ENCODE peak calls at places on chromosomes 3 and 15, in ten cellular contexts. G is Panc1; F is ovary; W is uterus; H is CD8-positive, alpha-beta memory T cell; Q is PC-3; Z is cardiac muscle cell; E is left ventricle myocardium inferior; R is psoas muscle; V is Peyer's patch. B is an unnamed sample. For H3K4me1 and H3K27me3, the result is how much of the 10 kb centered on the place peaks cover.

GRCh38 chr15:99433757-99434211 is 132.0 kb upstream of the MEF2A start:
- DNase-seq in H (no peak), Q (no peak), R (peak), E (no peak), W (no peak), V (peak), Z (no peak), F (peak), G (no peak), B (no peak)

GRCh38 chr15:32870240-32871033 is 152.6 kb downstream of the GREM1 start:
- DNase-seq in E (no peak), W (no peak), R (no peak), Z (peak), V (no peak), H (no peak), Q (peak), G (peak), F (no peak), B (no peak)

GRCh38 chr3:42547401-42547945 is 34.3 kb downstream of the SEC22C start:
- DNase-seq in W (peak), Q (peak), Z (peak), V (peak), E (peak), R (peak), G (peak), H (peak), F (peak), B (peak)

GRCh38 chr15:27570746-27571145 is 528.4 kb downstream of the OCA2 start:
- DNase-seq in E (no peak), F (no peak), V (no peak), W (no peak), R (no peak), H (no peak), Z (no peak), Q (no peak), G (no peak), B (no peak)

GRCh38 chr3:101638262-101638745 is 38.6 kb downstream of the ZBTB11 start:
- DNase-seq in E (no peak), V (no peak), W (no peak), R (no peak), Z (no peak), H (no peak), F (no peak), G (no peak), Q (peak), B (no peak)

GRCh38 chr3:123080864-123081562 is 14.2 kb downstream of the PDIA5 start:
- DNase-seq in W (no peak), H (no peak), Q (no peak), G (no peak), F (no peak), R (no peak), Z (no peak), V (no peak), E (no peak), B (no peak)

GRCh38 chr15:74884428-74885223 is 5.2 kb upstream of the MPI start:
- DNase-seq in V (no peak), H (no peak), G (no peak), W (no peak), Q (peak), R (no peak), F (no peak), E (no peak), Z (peak), B (no peak)

GRCh38 chr15:56815247-56815646 is 81.9 kb upstream of the ZNF280D start:
- DNase-seq in H (no peak), Q (peak), R (no peak), G (no peak), Z (no peak), F (no peak), W (no peak), E (no peak), V (peak), B (no peak)

GRCh38 chr3:14170569-14171159 is 7.7 kb downstream of the XPC start:
- DNase-seq in H (no peak), F (no peak), G (no peak), Z (peak), Q (peak), V (no peak), E (no peak), W (no peak), R (no peak), B (no peak)

GRCh38 chr15:77186518-77187095 is 115.7 kb upstream of the TSPAN3 start:
- DNase-seq in H (no peak), E (no peak), W (no peak), G (no peak), V (no peak), R (no peak), Z (peak), F (no peak), Q (peak), B (no peak)

GRCh38 chr15:50685976-50686467 is 575 bp downstream of the TRPM7 start:
- DNase-seq in F (peak), Z (peak), H (peak), V (no peak), W (peak), Q (peak), G (no peak), E (peak), R (peak), B (peak)

GRCh38 chr3:165749817-165750216 is 87.4 kb downstream of the BCHE start:
- DNase-seq in Z (no peak), R (no peak), F (no peak), E (no peak), W (no peak), V (no peak), H (no peak), G (no peak), Q (peak), B (no peak)

GRCh38 chr3:124582621-124583437 is 147.4 kb upstream of the UMPS start:
- DNase-seq in H (no peak), Z (no peak), W (no peak), V (no peak), G (no peak), E (no peak), R (no peak), F (no peak), Q (peak), B (no peak)

GRCh38 chr15:72397780-72398179 is 325 bp upstream of the TMEM202 start:
- DNase-seq in G (no peak), H (no peak), Q (no peak), R (no peak), V (no peak), W (no peak), F (no peak), Z (no peak), E (no peak), B (no peak)

GRCh38 chr15:91795281-91795680 is 58.2 kb upstream of the SLCO3A1 start:
- DNase-seq in W (no peak), F (no peak), E (no peak), H (no peak), G (no peak), Z (no peak), R (no peak), V (no peak), Q (no peak), B (no peak)

GRCh38 chr3:157807286-157807685 is 298.9 kb downstream of the SHOX2 start:
- DNase-seq in V (no peak), H (no peak), F (no peak), W (no peak), R (no peak), E (no peak), Q (peak), Z (no peak), G (no peak), B (no peak)

GRCh38 chr3:68996356-68996995 is 17.0 kb downstream of the EOGT start:
- DNase-seq in Z (no peak), F (no peak), H (no peak), V (no peak), R (no peak), G (no peak), Q (no peak), E (no peak), W (no peak), B (no peak)

GRCh38 chr3:132183811-132184210 is 133.4 kb upstream of the ACP3 start:
- DNase-seq in F (no peak), Q (no peak), E (no peak), R (no peak), V (no peak), Z (no peak), H (no peak), G (no peak), W (no peak), B (no peak)

GRCh38 chr15:80242802-80243201 is 9.2 kb downstream of the CTXND1 start:
- DNase-seq in H (no peak), E (no peak), G (no peak), Q (no peak), V (no peak), R (no peak), F (no peak), Z (no peak), W (no peak), B (no peak)

GRCh38 chr3:180871901-180872300 is 40.6 kb upstream of the FXR1 start:
- DNase-seq in F (no peak), G (no peak), R (no peak), V (no peak), E (no peak), H (no peak), W (no peak), Z (peak), Q (no peak), B (no peak)

GRCh38 chr15:94972314-94972713 is 741.0 kb downstream of the MCTP2 start:
- DNase-seq in V (no peak), W (no peak), G (no peak), H (no peak), E (no peak), R (no peak), Z (peak), Q (no peak), F (no peak), B (no peak)

GRCh38 chr3:183586477-183586876 is 31.0 kb upstream of the KLHL6 start:
- DNase-seq in Q (no peak), W (no peak), R (no peak), V (no peak), E (no peak), F (no peak), Z (no peak), G (no peak), H (no peak), B (peak)

GRCh38 chr3:183590442-183590841 is 34.9 kb upstream of the KLHL6 start:
- DNase-seq in H (no peak), W (no peak), R (no peak), F (no peak), Q (no peak), G (no peak), E (no peak), Z (no peak), V (no peak), B (no peak)

GRCh38 chr3:183584914-183585280 is 29.4 kb upstream of the KLHL6 start:
- DNase-seq in G (no peak), Q (no peak), F (no peak), W (no peak), R (no peak), Z (no peak), H (no peak), E (no peak), V (no peak), B (no peak)

GRCh38 chr3:183584246-183584913 is 28.9 kb upstream of the KLHL6 start:
- DNase-seq in F (peak), V (no peak), E (peak), W (peak), H (no peak), Z (peak), R (peak), G (no peak), Q (no peak), B (no peak)

DNA sequence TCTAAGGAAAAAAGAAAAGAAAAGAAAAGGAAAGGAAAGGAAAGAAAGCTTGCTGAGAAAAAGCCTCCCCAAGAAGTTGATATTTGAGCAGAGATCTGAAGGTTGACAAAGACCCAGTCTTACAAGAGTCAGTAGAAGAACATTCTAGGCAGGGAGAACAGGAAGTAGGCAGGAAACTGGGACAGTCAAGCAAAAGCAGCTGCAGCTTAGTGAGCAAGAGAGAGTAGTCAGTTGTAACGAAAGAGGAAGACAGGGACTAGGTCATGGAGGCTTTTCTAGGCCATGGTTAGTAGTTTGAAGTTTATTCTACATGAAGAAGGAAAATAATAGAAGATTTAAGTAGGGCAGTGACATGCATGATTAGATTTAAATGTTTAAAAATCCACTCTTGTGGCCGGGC is 31.8 kb upstream of the KLHL6 start:
- DNase-seq in W (no peak), E (no peak), Q (no peak), G (no peak), Z (no peak), F (no peak), V (no peak), R (no peak), H (no peak), B (peak)
- H3K27ac ChIP-seq in W (no peak), E (peak), Q (no peak), G (no peak), Z (no peak), F (no peak), V (no peak), R (no peak), H (no peak), B (peak)

DNA sequence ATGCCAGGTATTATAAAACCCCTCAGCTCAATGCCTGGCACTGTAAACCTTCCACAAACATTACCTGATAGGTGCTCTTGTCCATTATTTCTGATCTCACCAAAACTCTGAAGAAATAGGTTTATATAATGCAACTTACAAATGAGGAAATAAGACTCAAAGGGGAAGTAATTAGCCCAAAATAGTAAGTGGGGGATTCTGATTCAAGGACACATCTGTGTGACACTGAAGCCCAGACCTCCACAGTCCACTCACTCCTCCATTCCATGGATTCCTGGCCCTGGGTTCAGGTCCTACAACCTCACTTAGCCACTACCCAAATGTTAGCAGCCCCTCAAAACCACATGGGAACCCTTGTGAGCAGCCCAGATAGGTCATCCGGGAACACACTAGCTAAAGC is 49.9 kb downstream of the TRANK1 start:
- DNase-seq in W (no peak), R (no peak), F (no peak), Z (no peak), H (no peak), G (no peak), E (no peak), Q (no peak), V (no peak), B (no peak)
- H3K4me1 ChIP-seq in W (under half), R (under half), F (under half), Z (under half), H (under half), G (under half), E (under half), Q (under half), V (under half), B (under half)

DNA sequence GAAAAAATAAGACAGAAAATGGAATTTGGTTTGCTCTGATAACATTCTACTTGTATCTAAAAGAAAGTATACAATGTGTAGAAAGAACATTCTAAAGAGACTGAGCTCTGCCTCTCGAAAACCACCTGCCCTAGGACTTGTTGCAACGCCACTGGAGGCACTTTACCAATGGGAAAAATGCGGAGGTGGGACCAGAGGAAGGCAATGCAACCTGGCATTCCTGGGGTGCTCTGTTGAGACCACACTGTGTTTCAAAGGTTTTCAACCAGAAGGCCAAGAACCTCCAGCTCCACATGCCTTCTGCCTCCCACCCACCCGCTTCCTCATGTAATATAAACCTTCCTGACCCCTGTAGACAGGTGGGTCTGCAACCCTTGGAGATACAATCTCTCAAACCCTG is 4.5 kb downstream of the PROK2 start:
- DNase-seq in E (no peak), Q (no peak), G (no peak), Z (no peak), V (no peak), R (no peak), F (no peak), H (no peak), W (no peak), B (no peak)
- H3K27me3 ChIP-seq in E (half or more), Q (half or more), G (under half), Z (half or more), V (under half), R (under half), F (under half), H (under half), W (under half), B (under half)

GRCh38 chr3:194527726-194528125 is 40.9 kb upstream of the ATP13A3 start:
- DNase-seq in V (no peak), H (no peak), W (no peak), E (no peak), G (no peak), R (no peak), Q (no peak), F (no peak), Z (no peak), B (no peak)

GRCh38 chr3:194521514-194522260 is 34.9 kb upstream of the ATP13A3 start:
- DNase-seq in V (no peak), W (no peak), G (no peak), E (no peak), H (no peak), Q (peak), Z (peak), F (no peak), R (no peak), B (no peak)

GRCh38 chr3:194522579-194523046 is 35.8 kb upstream of the ATP13A3 start:
- DNase-seq in H (no peak), F (no peak), G (no peak), W (no peak), V (no peak), Z (peak), R (no peak), E (no peak), Q (peak), B (no peak)

GRCh38 chr3:194526164-194526563 is 39.4 kb upstream of the ATP13A3 start:
- DNase-seq in Q (no peak), R (no peak), V (no peak), F (no peak), G (no peak), W (no peak), Z (no peak), E (no peak), H (no peak), B (no peak)
- H3K27ac ChIP-seq in Q (peak), R (no peak), V (no peak), F (no peak), G (no peak), W (no peak), Z (no peak), E (no peak), H (no peak), B (no peak)

DNA sequence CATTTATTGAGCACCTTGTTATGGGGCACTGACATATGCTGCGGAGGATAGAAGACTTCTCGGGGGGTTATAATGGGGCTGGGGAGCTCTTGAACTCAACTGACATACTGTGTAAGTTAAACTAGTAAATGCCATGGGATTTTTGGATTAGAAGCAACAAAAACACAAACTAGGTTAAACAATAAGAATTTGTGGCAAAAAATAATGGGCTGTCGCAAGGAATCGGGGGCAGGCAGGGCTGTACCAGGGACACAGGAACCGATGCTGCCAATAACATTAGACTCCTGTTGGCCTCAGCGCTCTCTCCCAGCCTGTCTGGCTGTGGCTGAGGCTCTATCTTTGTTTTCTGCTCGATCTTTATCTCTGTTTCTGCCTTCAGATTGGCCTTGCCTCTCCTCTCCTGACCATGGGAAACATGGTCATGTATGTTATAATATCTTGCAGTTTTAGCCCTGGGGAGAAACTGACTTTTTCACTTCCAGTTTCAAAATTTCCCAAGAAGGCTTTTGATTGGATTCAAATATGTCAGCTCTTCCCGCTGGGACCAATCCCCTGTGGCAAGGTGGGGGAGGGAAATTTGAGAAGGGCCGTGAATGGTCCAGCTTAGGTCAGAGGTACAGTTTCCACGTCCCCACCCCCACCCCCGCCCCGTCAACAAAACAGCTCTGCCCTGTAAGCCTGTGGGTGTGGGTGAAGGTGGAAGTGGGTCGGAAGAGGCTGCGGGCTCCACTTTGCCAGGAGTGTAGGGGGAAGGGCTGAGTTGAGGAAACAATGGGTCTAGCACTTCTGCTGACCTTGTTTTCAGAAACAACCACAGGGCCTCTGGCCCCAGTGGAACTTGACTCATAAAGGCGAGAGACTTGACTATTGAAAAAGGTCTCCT is 161.0 kb upstream of the TBL1XR1 start:
- DNase-seq in Q (peak), Z (peak), H (peak), W (peak), F (peak), R (peak), V (peak), G (peak), E (peak), B (peak)
- H3K4me1 ChIP-seq in Q (under half), Z (under half), H (under half), W (under half), F (under half), R (half or more), V (under half), G (under half), E (half or more), B (under half)

DNA sequence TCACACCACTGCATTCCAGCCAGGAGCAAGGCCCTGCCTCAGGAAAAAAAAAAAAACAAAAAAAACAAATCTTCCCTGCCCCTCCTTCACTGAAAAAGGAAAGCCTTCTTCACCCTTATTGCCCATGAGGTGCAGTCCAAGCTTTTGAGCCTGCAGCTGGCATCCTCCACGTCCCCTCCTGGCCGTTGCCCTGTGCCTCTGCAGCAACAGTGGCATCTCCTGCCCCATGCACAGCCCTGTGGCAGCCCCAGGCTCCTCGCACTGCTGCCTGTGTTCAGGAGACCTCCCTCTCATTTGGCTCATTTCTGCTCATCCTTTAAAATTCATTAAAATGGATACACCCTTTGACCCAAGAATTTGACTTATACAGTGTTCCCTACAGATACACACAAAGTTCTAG is 72.7 kb upstream of the PLXNA1 start:
- DNase-seq in F (no peak), H (no peak), Q (no peak), Z (no peak), V (no peak), G (no peak), E (no peak), W (no peak), R (no peak), B (no peak)
- H3K27me3 ChIP-seq in F (under half), H (under half), Q (under half), Z (under half), V (under half), G (under half), E (under half), W (under half), R (under half), B (under half)

DNA sequence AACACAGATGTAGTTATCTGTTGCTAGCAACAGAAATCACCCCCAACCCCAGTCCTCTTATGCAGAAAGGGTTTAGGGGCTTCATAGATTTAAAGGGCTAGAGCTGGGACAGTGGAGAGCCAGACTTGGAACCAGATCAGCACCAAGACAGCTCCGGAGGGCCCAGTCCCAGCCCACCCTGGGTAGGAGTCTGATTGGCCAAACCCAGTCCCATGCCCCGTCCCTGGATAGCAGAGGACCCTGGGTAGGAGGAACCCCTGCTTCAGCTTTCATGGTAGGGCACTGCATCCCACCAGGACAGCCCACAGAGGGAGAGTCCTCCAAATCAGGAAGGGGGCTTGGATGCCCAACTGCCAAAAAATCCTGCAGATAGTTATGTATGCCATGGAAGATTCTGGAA is 103.0 kb downstream of the CORO2B start:
- DNase-seq in W (no peak), R (no peak), V (no peak), Z (no peak), G (no peak), F (no peak), Q (no peak), H (no peak), E (no peak), B (no peak)
- H3K27ac ChIP-seq in W (no peak), R (no peak), V (no peak), Z (no peak), G (no peak), F (no peak), Q (no peak), H (no peak), E (no peak), B (no peak)